ENCODE peak calls at places on chromosomes 4 and X, in seven cellular contexts. Y is PC-3, C is GM23338, R is HCT116, U is OCI-LY7, K is neural progenitor cell, M is SK-N-SH. F is an unnamed sample.

GRCh38 chrX:109448539-109448938 is 33.3 kb downstream of the GUCY2F start:
- DNase-seq in Y (no peak), C (no peak), R (no peak), U (no peak), K (no peak), M (no peak), F (no peak)

GRCh38 chr4:4985844-4986243 is 33.4 kb downstream of the CYTL1 start:
- DNase-seq in Y (peak), C (peak), R (no peak), U (peak), K (peak), M (no peak), F (no peak)

GRCh38 chr4:143335979-143336827 is 473 bp upstream of the GAB1 start:
- DNase-seq in Y (peak), C (peak), R (no peak), U (peak), K (peak), M (peak), F (peak)

GRCh38 chr4:121711263-121712000 is 14.7 kb upstream of the ANXA5 start:
- DNase-seq in Y (peak), C (peak), R (peak), U (no peak), K (peak), M (peak), F (peak)

GRCh38 chrX:17397074-17397473 is 22.1 kb downstream of the NHS start:
- DNase-seq in Y (peak), C (peak), R (no peak), U (no peak), K (no peak), M (no peak), F (no peak)

GRCh38 chrX:17187301-17187836 is 187.6 kb upstream of the NHS start:
- DNase-seq in Y (no peak), C (peak), R (no peak), U (no peak), K (peak), M (no peak), F (no peak)

GRCh38 chr4:1010522-1011021 is 854 bp upstream of the FGFRL1 start:
- DNase-seq in Y (peak), C (peak), R (peak), U (peak), K (peak), M (no peak), F (no peak)

GRCh38 chr4:80243274-80244018 is 23.0 kb upstream of the FGF5 start:
- DNase-seq in Y (no peak), C (no peak), R (no peak), U (no peak), K (no peak), M (no peak), F (no peak)

GRCh38 chrX:16125520-16126149 is 2.3 kb downstream of the GRPR start:
- DNase-seq in Y (peak), C (no peak), R (no peak), U (no peak), K (no peak), M (no peak), F (peak)

GRCh38 chrX:151153086-151153485 is 23.3 kb upstream of the GPR50 start:
- DNase-seq in Y (peak), C (peak), R (no peak), U (no peak), K (peak), M (no peak), F (no peak)

GRCh38 chr4:113026556-113026955 is 22.9 kb upstream of the ANK2 start:
- DNase-seq in Y (no peak), C (no peak), R (no peak), U (no peak), K (no peak), M (no peak), F (no peak)

GRCh38 chrX:868248-868647 is 237.7 kb downstream of the SHOX start:
- DNase-seq in Y (no peak), C (no peak), R (no peak), U (no peak), K (no peak), M (no peak), F (no peak)

GRCh38 chrX:72126048-72126415 is 5.7 kb downstream of the RTL5 start:
- DNase-seq in Y (no peak), C (no peak), R (no peak), U (no peak), K (no peak), M (peak), F (no peak)

GRCh38 chr4:2843909-2844584 is 403 bp downstream of the ADD1 start:
- DNase-seq in Y (peak), C (peak), R (no peak), U (peak), K (peak), M (peak), F (peak)

GRCh38 chr4:109576462-109576861 is 16.4 kb downstream of the MCUB start:
- DNase-seq in Y (no peak), C (no peak), R (no peak), U (no peak), K (no peak), M (no peak), F (no peak)

GRCh38 chrX:14497184-14497666 is 32.1 kb upstream of the GLRA2 start:
- DNase-seq in Y (no peak), C (no peak), R (no peak), U (no peak), K (no peak), M (no peak), F (peak)

GRCh38 chr4:1364748-1365147 is 17.7 kb downstream of the UVSSA start:
- DNase-seq in Y (no peak), C (no peak), R (no peak), U (no peak), K (no peak), M (no peak), F (no peak)

GRCh38 chr4:5716391-5716790 is 5.4 kb downstream of the EVC start:
- DNase-seq in Y (no peak), C (no peak), R (no peak), U (no peak), K (no peak), M (no peak), F (no peak)

GRCh38 chrX:126342859-126343258 is 176.8 kb upstream of the DCAF12L2 start:
- DNase-seq in Y (no peak), C (no peak), R (no peak), U (no peak), K (no peak), M (no peak), F (no peak)

GRCh38 chr4:18100657-18101056 is 79.1 kb upstream of the LCORL start:
- DNase-seq in Y (no peak), C (no peak), R (no peak), U (no peak), K (no peak), M (no peak), F (no peak)

GRCh38 chrX:29617276-29617675 is 598.1 kb upstream of the MAGEB2 start:
- DNase-seq in Y (peak), C (no peak), R (no peak), U (no peak), K (no peak), M (no peak), F (no peak)

DNA sequence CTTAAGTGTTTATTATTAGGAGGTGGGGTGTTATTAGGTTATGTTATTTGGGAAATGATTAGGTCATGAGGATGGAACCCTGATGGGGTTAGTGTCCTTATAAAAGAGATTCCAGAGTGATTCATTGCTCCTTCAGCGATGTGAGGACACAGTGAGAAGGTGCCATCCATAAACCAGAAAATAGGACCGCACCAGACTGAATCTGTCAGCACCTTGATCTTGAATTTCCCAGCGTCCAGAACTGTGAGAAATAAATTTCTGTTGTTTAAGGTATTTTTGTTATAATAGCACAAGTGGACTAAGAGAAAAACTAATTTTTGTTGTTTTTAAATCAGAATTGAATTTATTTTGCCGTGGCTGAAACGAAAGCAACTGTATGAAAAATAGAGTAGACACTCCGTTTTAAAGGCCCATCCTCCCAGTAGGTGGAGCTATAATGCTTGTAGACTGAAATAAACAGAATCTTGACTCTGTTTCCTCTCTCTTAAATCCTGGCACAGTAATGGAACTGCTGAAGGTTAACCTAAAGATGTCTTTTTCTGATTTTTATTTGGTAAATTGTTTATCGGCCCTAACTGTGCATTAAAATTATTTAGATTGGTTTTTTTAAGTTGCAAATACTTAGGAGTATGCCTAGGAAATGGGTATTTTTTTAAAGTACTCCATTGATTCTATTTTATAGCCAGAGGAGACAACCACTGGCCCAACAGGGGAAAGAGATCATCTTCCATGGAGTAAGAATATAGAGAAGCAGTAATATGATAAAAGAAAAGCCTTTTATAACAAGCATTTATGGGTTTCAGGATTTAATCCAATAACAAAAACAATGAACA is 133.2 kb upstream of the ADAMTS3 start:
- DNase-seq in Y (peak), C (peak), R (peak), U (peak), K (peak), M (peak), F (peak)
- TF ChIP-seq EZH2phosphoT487 in Y (no peak), C (no peak), R (no peak), U (no peak), K (no peak), M (no peak), F (no peak)

DNA sequence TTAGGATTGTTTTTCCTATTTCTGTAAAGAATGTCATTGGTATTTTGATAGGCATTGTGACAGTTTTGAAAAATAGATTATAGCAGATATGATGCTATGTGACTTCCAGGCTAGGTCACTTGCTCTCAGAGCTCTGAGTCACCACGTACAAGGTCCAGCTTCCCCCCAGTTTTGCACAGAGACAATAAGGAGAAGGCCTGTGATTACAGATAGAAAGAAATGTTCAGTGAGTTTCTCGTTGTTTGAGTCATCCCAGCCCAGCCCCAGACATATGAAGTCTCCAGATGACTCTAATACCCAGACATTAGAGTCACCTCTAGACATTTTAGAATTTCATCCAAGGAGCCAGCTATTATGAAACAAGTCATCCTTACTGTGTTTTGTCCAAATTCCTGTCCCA is 57.2 kb downstream of the MFAP3L start:
- DNase-seq in Y (no peak), C (no peak), R (no peak), U (no peak), K (no peak), M (no peak), F (no peak)
- H2AFZ ChIP-seq in Y (no peak), C (no peak), R (no peak), U (no peak), K (peak), M (no peak), F (no peak)

GRCh38 chr4:151260526-151260925 is 16.4 kb upstream of the PRSS48 start:
- DNase-seq in Y (peak), C (no peak), R (no peak), U (no peak), K (no peak), M (no peak), F (no peak)
- TF ChIP-seq CTCF in Y (no peak), C (no peak), R (no peak), U (no peak), K (no peak), M (no peak), F (no peak)

GRCh38 chr4:6746721-6747689 is 31.0 kb downstream of the BLOC1S4 start:
- DNase-seq in Y (peak), C (no peak), R (no peak), U (no peak), K (no peak), M (no peak), F (no peak)
- TF ChIP-seq EZH2phosphoT487 in Y (no peak), C (no peak), R (no peak), U (no peak), K (no peak), M (no peak), F (no peak)